ENCODE peak calls at places on chromosomes 6 and 20, in six cellular contexts. U, E, Z, K, J and I are unnamed samples.
A peak's percentile ranks its signal among the peaks of the same experiment; 100 is the strongest.

GRCh38 chr6:26571592-26572296 is 25.0 kb upstream of the ABT1 start:
- DNase-seq in J (no peak), E (peak; percentile 73), U (no peak), Z (peak; percentile 90), K (peak; percentile 90), I (no peak)

GRCh38 chr20:33793011-33793931 is 17.9 kb upstream of the CHMP4B start:
- DNase-seq in E (no peak), J (no peak), Z (peak; percentile 16), K (peak; percentile 51), U (peak; percentile 86), I (peak; percentile 18)

GRCh38 chr20:25044660-25045342 is 13.1 kb downstream of the ACSS1 start:
- DNase-seq in K (no peak), Z (no peak), J (no peak), U (peak; percentile 64), E (peak; percentile 15), I (no peak)

GRCh38 chr20:58251979-58252591 is 23.6 kb upstream of the ANKRD60 start:
- DNase-seq in E (no peak), K (peak; percentile 95), Z (peak; percentile 93), U (no peak), J (no peak), I (peak; percentile 59)

GRCh38 chr20:41616228-41616627 is 1.9 kb downstream of the CHD6 start:
- DNase-seq in J (no peak), U (no peak), K (peak; percentile 33), Z (peak; percentile 74), E (no peak), I (peak; percentile 16)

GRCh38 chr20:47280228-47280627 is 76.3 kb downstream of the ZMYND8 start:
- DNase-seq in Z (no peak), J (no peak), E (no peak), U (peak; percentile 26), K (no peak), I (no peak)

GRCh38 chr20:51750037-51750769 is 18.0 kb downstream of the ATP9A start:
- DNase-seq in Z (peak; percentile 97), U (peak; percentile 83), E (peak; percentile 77), J (no peak), K (peak; percentile 92), I (peak; percentile 78)

GRCh38 chr20:4230651-4231050 is 215.3 kb upstream of the RNF24 start:
- DNase-seq in U (no peak), Z (no peak), J (no peak), K (peak; percentile 25), E (no peak), I (no peak)

GRCh38 chr6:125169058-125169457 is 15.5 kb downstream of the TPD52L1 start:
- DNase-seq in E (peak; percentile 38), K (peak; percentile 19), Z (peak; percentile 75), J (no peak), U (peak; percentile 74), I (no peak)

GRCh38 chr20:24639167-24639548 is 169.7 kb downstream of the SYNDIG1 start:
- DNase-seq in E (no peak), J (no peak), U (no peak), K (no peak), Z (no peak), I (no peak)

GRCh38 chr6:108884211-108885059 is 36.2 kb downstream of the ARMC2 start:
- DNase-seq in E (no peak), K (no peak), Z (no peak), U (no peak), J (no peak), I (no peak)

GRCh38 chr6:155341130-155341828 is 27.0 kb upstream of the TFB1M start:
- DNase-seq in K (peak; percentile 58), Z (peak; percentile 10), J (no peak), E (no peak), U (no peak), I (peak; percentile 44)

GRCh38 chr20:14865169-14865568 is 527.8 kb upstream of the FLRT3 start:
- DNase-seq in Z (peak; percentile 53), U (no peak), J (no peak), K (peak; percentile 5), E (no peak), I (no peak)

GRCh38 chr6:50791900-50792508 is 26.7 kb upstream of the TFAP2B start:
- DNase-seq in J (no peak), Z (peak; percentile 1), E (no peak), U (no peak), K (peak; percentile 51), I (peak; percentile 4)

GRCh38 chr6:128806274-128806673 is 76.7 kb upstream of the LAMA2 start:
- DNase-seq in U (peak; percentile 54), Z (peak; percentile 31), K (peak; percentile 81), E (no peak), J (no peak), I (no peak)

GRCh38 chr6:128500017-128500416 is 20.4 kb downstream of the PTPRK start:
- DNase-seq in K (no peak), U (no peak), J (no peak), Z (peak; percentile 66), E (no peak), I (no peak)

GRCh38 chr6:21426841-21427490 is 166.6 kb upstream of the SOX4 start:
- DNase-seq in K (peak; percentile 45), Z (peak; percentile 15), U (no peak), J (no peak), E (no peak), I (peak; percentile 14)

GRCh38 chr20:35954907-35955251 is 577 bp upstream of the SCAND1 start:
- DNase-seq in E (no peak), J (no peak), K (peak; percentile 55), Z (peak; percentile 76), U (no peak), I (no peak)

GRCh38 chr20:20410678-20411077 is 42.8 kb downstream of the INSM1 start:
- DNase-seq in Z (no peak), J (no peak), K (peak; percentile 24), U (no peak), E (peak; percentile 48), I (no peak)

GRCh38 chr6:108203189-108204119 is 37.6 kb downstream of the NR2E1 start:
- DNase-seq in J (no peak), U (no peak), Z (no peak), K (no peak), E (peak; percentile 20), I (no peak)

GRCh38 chr20:45157977-45158376 is 16.7 kb upstream of the PI3 start:
- DNase-seq in K (peak; percentile 87), U (no peak), E (no peak), J (no peak), Z (peak; percentile 75), I (peak; percentile 58)

GRCh38 chr6:164998297-164998696 is 311.1 kb downstream of the C6orf118 start:
- DNase-seq in J (no peak), U (no peak), K (no peak), E (no peak), Z (no peak), I (no peak)

GRCh38 chr6:165002866-165003265 is 306.5 kb downstream of the C6orf118 start:
- DNase-seq in J (no peak), K (no peak), Z (no peak), E (no peak), U (no peak), I (no peak)

GRCh38 chr6:165002358-165002757 is 307.0 kb downstream of the C6orf118 start:
- DNase-seq in K (no peak), E (no peak), J (no peak), Z (no peak), U (no peak), I (no peak)

DNA sequence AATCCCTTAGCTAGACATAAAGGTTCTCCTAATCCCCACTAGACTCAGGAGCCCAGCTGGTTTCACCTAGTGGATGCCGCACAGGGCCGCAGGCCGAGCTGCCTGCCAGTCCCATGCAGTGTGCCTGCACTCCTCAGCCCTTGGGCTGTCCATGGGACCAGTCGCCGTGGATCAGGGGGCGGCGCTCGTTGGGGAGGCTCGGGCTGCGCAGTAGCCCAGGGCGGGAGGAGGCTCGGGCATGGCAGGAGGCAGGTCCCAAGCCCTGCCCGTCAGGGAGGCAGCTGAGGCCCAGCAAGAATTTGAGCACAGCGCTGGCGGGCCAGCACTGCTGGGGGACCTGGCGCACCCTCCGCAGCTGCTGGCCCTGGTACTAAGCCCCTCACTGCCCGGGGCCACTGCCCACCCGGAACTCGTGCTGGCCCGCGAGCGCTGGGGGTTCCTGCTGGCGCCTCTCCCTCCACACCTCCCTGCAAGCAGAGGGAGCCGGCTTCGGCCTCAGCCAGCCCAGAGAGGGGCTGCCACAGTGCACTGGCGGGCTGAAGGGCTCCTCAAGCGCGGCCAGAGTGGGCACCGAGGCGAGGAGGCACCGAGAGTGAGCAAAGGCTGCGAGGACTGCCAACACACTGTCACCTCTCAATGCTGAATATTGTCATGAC is 307.8 kb downstream of the C6orf118 start:
- DNase-seq in U (no peak), J (no peak), Z (no peak), E (no peak), K (no peak), I (no peak)
- H3K4me3 ChIP-seq in U (no peak overlapping the region), J (no peak overlapping the region), Z (no peak overlapping the region), E (no peak overlapping the region), K (no peak overlapping the region), I (no peak overlapping the region)

DNA sequence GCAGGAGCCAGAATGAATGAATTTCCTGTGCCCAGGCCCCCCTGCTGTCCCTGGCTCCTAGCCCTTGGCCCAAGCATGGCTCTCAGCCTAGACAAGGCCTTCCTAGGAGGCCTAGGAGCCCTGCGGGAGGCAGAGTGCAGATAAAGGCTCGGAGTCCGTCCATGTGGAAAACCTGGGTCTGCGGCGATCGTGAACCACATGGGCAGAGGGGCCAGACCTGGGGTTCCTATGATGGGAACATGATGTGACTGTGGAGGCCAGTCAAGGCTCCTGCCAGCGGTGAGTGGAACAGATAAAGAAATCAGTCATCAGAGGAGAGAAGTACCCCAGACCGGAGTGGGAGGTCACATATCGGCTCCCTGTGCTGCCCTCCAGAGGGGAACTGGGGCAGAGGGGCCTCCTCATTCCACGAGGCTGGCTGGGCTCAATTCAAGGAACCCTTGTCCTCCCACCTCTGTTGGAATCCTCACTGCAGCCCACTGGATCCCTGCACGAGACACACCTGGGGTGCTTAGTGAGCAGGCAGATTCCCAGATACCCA is 5.8 kb upstream of the VSTM2L start:
- DNase-seq in U (no peak), K (peak; percentile 33), J (no peak), Z (no peak), E (no peak), I (no peak)
- TF ChIP-seq CTCF in U (no peak), K (peak; percentile 40), J (no peak), Z (peak; percentile 16), E (no peak), I (peak; percentile 16)

GRCh38 chr6:147949981-147950622 is 392.5 kb upstream of the SASH1 start:
- DNase-seq in K (peak; percentile 25), E (no peak), Z (peak; percentile 58), J (no peak), U (no peak), I (no peak)
- H3K4me3 ChIP-seq in K (no peak overlapping the region), E (no peak overlapping the region), Z (no peak overlapping the region), J (no peak overlapping the region), U (no peak overlapping the region), I (no peak overlapping the region)

GRCh38 chr6:624979-625378 is 31.9 kb downstream of the HUS1B start:
- DNase-seq in E (no peak), K (peak; percentile 44), J (no peak), Z (peak; percentile 65), U (peak; percentile 69), I (no peak)
- TF ChIP-seq CTCF in E (no peak), K (peak; percentile 11), J (peak; percentile 42), Z (peak; percentile 25), U (peak; percentile 11), I (peak; percentile 18)

DNA sequence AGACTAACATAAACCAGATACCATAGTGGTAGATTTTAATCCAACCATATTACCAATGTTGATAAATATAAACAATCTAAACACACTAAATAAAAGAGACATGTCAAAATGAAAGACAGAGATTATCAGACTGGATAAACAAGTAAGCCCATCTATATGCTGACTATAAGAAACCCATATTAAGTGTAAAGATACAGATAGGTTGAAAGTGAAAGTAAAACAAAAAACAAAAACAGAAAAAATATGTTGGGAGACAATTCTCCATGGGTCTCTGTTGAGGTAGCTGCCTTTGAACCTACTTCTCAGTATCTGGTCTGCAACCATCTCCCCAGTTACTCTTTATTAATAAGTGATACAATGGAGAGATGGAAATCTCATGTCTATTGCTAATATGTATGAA is 21.2 kb downstream of the REV3L start:
- DNase-seq in K (no peak), Z (no peak), U (no peak), E (no peak), J (no peak), I (no peak)
- H3K4me3 ChIP-seq in K (peak overlapping the region; percentile 28), Z (no peak overlapping the region), U (no peak overlapping the region), E (no peak overlapping the region), J (no peak overlapping the region), I (no peak overlapping the region)